ENCODE peak calls at places on chromosomes 4 and X, in nine cellular contexts. One of them, this sample, is unnamed.

GRCh38 chr4:74474345-74475099 is 29.6 kb downstream of the AREG start:
- DNase-seq in lower leg skin: no peak
- DNase-seq in AG10803: peak; percentile 21
- DNase-seq in cardiac muscle cell: peak; percentile 9
- DNase-seq in activated CD8-positive, alpha-beta T cell treated with anti-CD3 and anti-CD28 coated beads for 36 hours: no peak
- DNase-seq in endothelial cell: no peak
- DNase-seq in omental fat pad: no peak
- DNase-seq in coronary artery: no peak
- DNase-seq in kidney epithelial cell: no peak
- DNase-seq in this sample: peak; percentile 44

GRCh38 chr4:4267981-4268380 is 20.0 kb upstream of the TMEM128 start:
- DNase-seq in kidney epithelial cell: no peak
- DNase-seq in coronary artery: no peak
- DNase-seq in omental fat pad: no peak
- DNase-seq in endothelial cell: no peak
- DNase-seq in activated CD8-positive, alpha-beta T cell treated with anti-CD3 and anti-CD28 coated beads for 36 hours: no peak
- DNase-seq in cardiac muscle cell: peak; percentile 18
- DNase-seq in AG10803: no peak
- DNase-seq in lower leg skin: no peak
- DNase-seq in this sample: peak; percentile 65

GRCh38 chr4:176277162-176277904 is 8.3 kb upstream of the ASB5 start:
- DNase-seq in lower leg skin: no peak
- DNase-seq in omental fat pad: no peak
- DNase-seq in kidney epithelial cell: no peak
- DNase-seq in AG10803: peak; percentile 69
- DNase-seq in coronary artery: no peak
- DNase-seq in cardiac muscle cell: peak; percentile 74
- DNase-seq in endothelial cell: peak; percentile 62
- DNase-seq in activated CD8-positive, alpha-beta T cell treated with anti-CD3 and anti-CD28 coated beads for 36 hours: peak; percentile 44
- DNase-seq in this sample: peak; percentile 69

GRCh38 chr4:55181606-55182005 is 56.2 kb upstream of the KDR start:
- DNase-seq in AG10803: no peak
- DNase-seq in endothelial cell: no peak
- DNase-seq in coronary artery: no peak
- DNase-seq in omental fat pad: no peak
- DNase-seq in activated CD8-positive, alpha-beta T cell treated with anti-CD3 and anti-CD28 coated beads for 36 hours: no peak
- DNase-seq in lower leg skin: no peak
- DNase-seq in cardiac muscle cell: peak; percentile 82
- DNase-seq in kidney epithelial cell: no peak
- DNase-seq in this sample: no peak

GRCh38 chrX:15769300-15769954 is 20.9 kb upstream of the ZRSR2 start:
- DNase-seq in kidney epithelial cell: no peak
- DNase-seq in cardiac muscle cell: no peak
- DNase-seq in lower leg skin: no peak
- DNase-seq in endothelial cell: no peak
- DNase-seq in coronary artery: no peak
- DNase-seq in AG10803: peak; percentile 39
- DNase-seq in activated CD8-positive, alpha-beta T cell treated with anti-CD3 and anti-CD28 coated beads for 36 hours: no peak
- DNase-seq in omental fat pad: no peak
- DNase-seq in this sample: no peak

GRCh38 chr4:67366341-67366861 is 178.9 kb downstream of the CENPC start:
- DNase-seq in coronary artery: no peak
- DNase-seq in cardiac muscle cell: peak; percentile 11
- DNase-seq in omental fat pad: no peak
- DNase-seq in activated CD8-positive, alpha-beta T cell treated with anti-CD3 and anti-CD28 coated beads for 36 hours: no peak
- DNase-seq in kidney epithelial cell: no peak
- DNase-seq in endothelial cell: no peak
- DNase-seq in lower leg skin: no peak
- DNase-seq in AG10803: no peak
- DNase-seq in this sample: no peak

GRCh38 chr4:154927126-154927525 is 146.1 kb downstream of the RBM46 start:
- DNase-seq in activated CD8-positive, alpha-beta T cell treated with anti-CD3 and anti-CD28 coated beads for 36 hours: no peak
- DNase-seq in kidney epithelial cell: no peak
- DNase-seq in cardiac muscle cell: no peak
- DNase-seq in coronary artery: no peak
- DNase-seq in endothelial cell: no peak
- DNase-seq in AG10803: no peak
- DNase-seq in lower leg skin: no peak
- DNase-seq in omental fat pad: no peak
- DNase-seq in this sample: no peak

GRCh38 chrX:54695231-54695630 is 102.8 kb downstream of the ITIH6 start:
- DNase-seq in cardiac muscle cell: peak; percentile 28
- DNase-seq in AG10803: no peak
- DNase-seq in kidney epithelial cell: no peak
- DNase-seq in coronary artery: no peak
- DNase-seq in omental fat pad: no peak
- DNase-seq in activated CD8-positive, alpha-beta T cell treated with anti-CD3 and anti-CD28 coated beads for 36 hours: no peak
- DNase-seq in endothelial cell: no peak
- DNase-seq in lower leg skin: no peak
- DNase-seq in this sample: no peak

GRCh38 chr4:8050555-8051206 is 107.9 kb downstream of the ABLIM2 start:
- DNase-seq in cardiac muscle cell: peak; percentile 78
- DNase-seq in AG10803: no peak
- DNase-seq in lower leg skin: no peak
- DNase-seq in endothelial cell: no peak
- DNase-seq in omental fat pad: no peak
- DNase-seq in kidney epithelial cell: no peak
- DNase-seq in coronary artery: no peak
- DNase-seq in activated CD8-positive, alpha-beta T cell treated with anti-CD3 and anti-CD28 coated beads for 36 hours: no peak
- DNase-seq in this sample: peak; percentile 25

GRCh38 chrX:68978211-68978780 is 149.5 kb downstream of the EFNB1 start:
- DNase-seq in activated CD8-positive, alpha-beta T cell treated with anti-CD3 and anti-CD28 coated beads for 36 hours: no peak
- DNase-seq in omental fat pad: no peak
- DNase-seq in kidney epithelial cell: no peak
- DNase-seq in coronary artery: no peak
- DNase-seq in AG10803: peak; percentile 49
- DNase-seq in cardiac muscle cell: peak; percentile 83
- DNase-seq in lower leg skin: no peak
- DNase-seq in endothelial cell: no peak
- DNase-seq in this sample: no peak

GRCh38 chrX:14003876-14004425 is 25.7 kb downstream of the GEMIN8 start:
- DNase-seq in activated CD8-positive, alpha-beta T cell treated with anti-CD3 and anti-CD28 coated beads for 36 hours: no peak
- DNase-seq in coronary artery: no peak
- DNase-seq in kidney epithelial cell: no peak
- DNase-seq in endothelial cell: no peak
- DNase-seq in omental fat pad: no peak
- DNase-seq in cardiac muscle cell: no peak
- DNase-seq in AG10803: no peak
- DNase-seq in lower leg skin: no peak
- DNase-seq in this sample: no peak

GRCh38 chrX:19381326-19381725 is 37.6 kb downstream of the PDHA1 start:
- DNase-seq in AG10803: no peak
- DNase-seq in omental fat pad: no peak
- DNase-seq in endothelial cell: no peak
- DNase-seq in kidney epithelial cell: no peak
- DNase-seq in coronary artery: no peak
- DNase-seq in cardiac muscle cell: no peak
- DNase-seq in lower leg skin: peak; percentile 53
- DNase-seq in activated CD8-positive, alpha-beta T cell treated with anti-CD3 and anti-CD28 coated beads for 36 hours: no peak
- DNase-seq in this sample: no peak

GRCh38 chrX:19386679-19387078 is 43.0 kb downstream of the PDHA1 start:
- DNase-seq in AG10803: no peak
- DNase-seq in cardiac muscle cell: no peak
- DNase-seq in endothelial cell: no peak
- DNase-seq in coronary artery: no peak
- DNase-seq in kidney epithelial cell: no peak
- DNase-seq in lower leg skin: peak; percentile 66
- DNase-seq in activated CD8-positive, alpha-beta T cell treated with anti-CD3 and anti-CD28 coated beads for 36 hours: no peak
- DNase-seq in omental fat pad: no peak
- DNase-seq in this sample: no peak

GRCh38 chrX:19377799-19378198 is 34.1 kb downstream of the PDHA1 start:
- DNase-seq in AG10803: no peak
- DNase-seq in cardiac muscle cell: no peak
- DNase-seq in kidney epithelial cell: no peak
- DNase-seq in coronary artery: no peak
- DNase-seq in endothelial cell: no peak
- DNase-seq in activated CD8-positive, alpha-beta T cell treated with anti-CD3 and anti-CD28 coated beads for 36 hours: no peak
- DNase-seq in lower leg skin: peak; percentile 72
- DNase-seq in omental fat pad: no peak
- DNase-seq in this sample: no peak

GRCh38 chrX:19388064-19388679 is 44.4 kb downstream of the PDHA1 start:
- DNase-seq in omental fat pad: no peak
- DNase-seq in lower leg skin: peak; percentile 37
- DNase-seq in cardiac muscle cell: no peak
- DNase-seq in AG10803: no peak
- DNase-seq in activated CD8-positive, alpha-beta T cell treated with anti-CD3 and anti-CD28 coated beads for 36 hours: no peak
- DNase-seq in endothelial cell: no peak
- DNase-seq in coronary artery: no peak
- DNase-seq in kidney epithelial cell: no peak
- DNase-seq in this sample: no peak

DNA sequence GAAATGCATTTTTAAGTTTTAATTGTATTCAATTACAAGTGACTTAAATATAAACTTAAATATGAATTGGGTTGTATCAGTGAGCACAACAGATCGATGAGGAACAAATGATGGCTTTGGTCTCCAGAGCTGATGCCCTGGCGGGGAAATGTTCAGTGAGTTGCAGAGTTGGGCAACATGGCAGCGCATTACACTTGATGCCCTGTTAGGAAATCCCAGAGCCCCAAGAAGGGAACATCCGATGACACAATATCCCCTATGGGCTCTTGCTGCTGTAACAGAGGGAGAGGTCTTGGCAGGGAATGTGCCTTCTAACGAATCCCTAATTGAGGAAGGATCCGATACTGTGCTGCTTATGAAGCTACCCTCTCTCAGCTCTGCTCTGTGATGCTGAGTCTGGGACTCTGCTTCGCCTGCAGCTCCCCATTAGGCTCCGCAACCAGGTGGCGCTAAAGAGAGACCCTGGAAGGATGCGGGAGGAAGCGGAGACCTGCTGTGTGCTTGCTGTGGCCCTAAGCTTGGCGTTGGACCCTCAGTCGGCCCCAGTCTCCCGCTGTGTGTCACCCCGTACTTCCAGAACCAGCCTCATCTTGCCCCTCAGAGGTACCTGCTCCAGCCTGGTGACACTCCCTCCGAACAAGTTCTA is 38.9 kb downstream of the PDHA1 start:
- DNase-seq in lower leg skin: peak; percentile 76
- DNase-seq in coronary artery: no peak
- DNase-seq in cardiac muscle cell: peak; percentile 50
- DNase-seq in endothelial cell: peak; percentile 78
- DNase-seq in activated CD8-positive, alpha-beta T cell treated with anti-CD3 and anti-CD28 coated beads for 36 hours: peak; percentile 74
- DNase-seq in omental fat pad: no peak
- DNase-seq in AG10803: no peak
- DNase-seq in kidney epithelial cell: no peak
- DNase-seq in this sample: peak; percentile 66
- TF ChIP-seq CTCF in lower leg skin: no peak
- TF ChIP-seq CTCF in coronary artery: no peak
- TF ChIP-seq CTCF in cardiac muscle cell: peak; percentile 70
- TF ChIP-seq CTCF in endothelial cell: no peak
- TF ChIP-seq CTCF in activated CD8-positive, alpha-beta T cell treated with anti-CD3 and anti-CD28 coated beads for 36 hours: no peak
- TF ChIP-seq CTCF in omental fat pad: no peak
- TF ChIP-seq CTCF in AG10803: peak; percentile 58
- TF ChIP-seq CTCF in kidney epithelial cell: peak; percentile 73
- TF ChIP-seq CTCF in this sample: peak; percentile 48

GRCh38 chr4:121100093-121100775 is 27.9 kb upstream of the NDNF start:
- DNase-seq in kidney epithelial cell: no peak
- DNase-seq in endothelial cell: no peak
- DNase-seq in cardiac muscle cell: no peak
- DNase-seq in activated CD8-positive, alpha-beta T cell treated with anti-CD3 and anti-CD28 coated beads for 36 hours: no peak
- DNase-seq in omental fat pad: no peak
- DNase-seq in lower leg skin: no peak
- DNase-seq in AG10803: no peak
- DNase-seq in coronary artery: no peak
- DNase-seq in this sample: no peak

GRCh38 chr4:121091941-121092340 is 19.6 kb upstream of the NDNF start:
- DNase-seq in lower leg skin: no peak
- DNase-seq in coronary artery: no peak
- DNase-seq in kidney epithelial cell: no peak
- DNase-seq in endothelial cell: no peak
- DNase-seq in AG10803: no peak
- DNase-seq in omental fat pad: no peak
- DNase-seq in cardiac muscle cell: no peak
- DNase-seq in activated CD8-positive, alpha-beta T cell treated with anti-CD3 and anti-CD28 coated beads for 36 hours: peak; percentile 10
- DNase-seq in this sample: no peak

GRCh38 chr4:121096174-121096573 is 23.8 kb upstream of the NDNF start:
- DNase-seq in AG10803: no peak
- DNase-seq in coronary artery: no peak
- DNase-seq in cardiac muscle cell: no peak
- DNase-seq in omental fat pad: no peak
- DNase-seq in lower leg skin: no peak
- DNase-seq in activated CD8-positive, alpha-beta T cell treated with anti-CD3 and anti-CD28 coated beads for 36 hours: no peak
- DNase-seq in endothelial cell: no peak
- DNase-seq in kidney epithelial cell: no peak
- DNase-seq in this sample: no peak

GRCh38 chr4:121094297-121094966 is 22.1 kb upstream of the NDNF start:
- DNase-seq in AG10803: no peak
- DNase-seq in kidney epithelial cell: no peak
- DNase-seq in lower leg skin: no peak
- DNase-seq in activated CD8-positive, alpha-beta T cell treated with anti-CD3 and anti-CD28 coated beads for 36 hours: no peak
- DNase-seq in omental fat pad: no peak
- DNase-seq in endothelial cell: no peak
- DNase-seq in coronary artery: no peak
- DNase-seq in cardiac muscle cell: no peak
- DNase-seq in this sample: no peak

GRCh38 chr4:121096629-121097028 is 24.3 kb upstream of the NDNF start:
- DNase-seq in coronary artery: no peak
- DNase-seq in omental fat pad: no peak
- DNase-seq in lower leg skin: no peak
- DNase-seq in activated CD8-positive, alpha-beta T cell treated with anti-CD3 and anti-CD28 coated beads for 36 hours: no peak
- DNase-seq in cardiac muscle cell: peak; percentile 58
- DNase-seq in AG10803: peak; percentile 54
- DNase-seq in kidney epithelial cell: peak; percentile 7
- DNase-seq in endothelial cell: no peak
- DNase-seq in this sample: peak; percentile 36
- TF ChIP-seq CTCF in coronary artery: peak; percentile 28
- TF ChIP-seq CTCF in omental fat pad: no peak
- TF ChIP-seq CTCF in lower leg skin: no peak
- TF ChIP-seq CTCF in activated CD8-positive, alpha-beta T cell treated with anti-CD3 and anti-CD28 coated beads for 36 hours: no peak
- TF ChIP-seq CTCF in cardiac muscle cell: peak; percentile 49
- TF ChIP-seq CTCF in AG10803: peak; percentile 73
- TF ChIP-seq CTCF in kidney epithelial cell: peak; percentile 31
- TF ChIP-seq CTCF in endothelial cell: peak; percentile 68
- TF ChIP-seq CTCF in this sample: peak; percentile 34

GRCh38 chr4:48943387-48943786 is 36.8 kb upstream of the OCIAD2 start:
- DNase-seq in cardiac muscle cell: no peak
- DNase-seq in lower leg skin: no peak
- DNase-seq in AG10803: no peak
- DNase-seq in coronary artery: no peak
- DNase-seq in endothelial cell: no peak
- DNase-seq in kidney epithelial cell: no peak
- DNase-seq in activated CD8-positive, alpha-beta T cell treated with anti-CD3 and anti-CD28 coated beads for 36 hours: peak; percentile 18
- DNase-seq in omental fat pad: no peak
- DNase-seq in this sample: peak; percentile 52
- TF ChIP-seq CTCF in cardiac muscle cell: no peak
- TF ChIP-seq CTCF in lower leg skin: no peak
- TF ChIP-seq CTCF in AG10803: no peak
- TF ChIP-seq CTCF in coronary artery: no peak
- TF ChIP-seq CTCF in endothelial cell: no peak
- TF ChIP-seq CTCF in kidney epithelial cell: peak; percentile 52
- TF ChIP-seq CTCF in activated CD8-positive, alpha-beta T cell treated with anti-CD3 and anti-CD28 coated beads for 36 hours: no peak
- TF ChIP-seq CTCF in omental fat pad: no peak
- TF ChIP-seq CTCF in this sample: peak; percentile 40

DNA sequence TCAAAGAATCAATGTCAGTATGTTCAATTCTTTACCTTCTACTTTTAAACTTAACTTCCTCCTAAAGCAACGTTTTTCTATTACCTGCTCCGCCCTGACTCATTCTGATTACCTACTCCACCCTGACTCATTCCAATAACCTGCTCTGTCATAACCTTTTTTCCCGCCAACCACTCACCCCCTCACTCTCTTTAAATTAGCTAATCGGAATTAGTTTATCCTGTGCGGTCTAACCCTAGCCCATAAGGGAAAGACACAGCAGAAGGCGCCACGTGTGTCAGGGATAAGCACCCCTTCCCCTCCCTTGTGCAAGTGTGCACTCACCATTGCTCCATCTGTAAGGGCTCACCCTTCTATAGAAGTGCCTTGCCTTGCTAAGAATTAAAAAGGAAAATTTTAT is 64.4 kb downstream of the EIF4E start:
- DNase-seq in cardiac muscle cell: no peak
- DNase-seq in AG10803: no peak
- DNase-seq in endothelial cell: no peak
- DNase-seq in lower leg skin: no peak
- DNase-seq in kidney epithelial cell: no peak
- DNase-seq in activated CD8-positive, alpha-beta T cell treated with anti-CD3 and anti-CD28 coated beads for 36 hours: peak; percentile 39
- DNase-seq in omental fat pad: no peak
- DNase-seq in coronary artery: no peak
- DNase-seq in this sample: peak; percentile 33
- TF ChIP-seq CTCF in cardiac muscle cell: no peak
- TF ChIP-seq CTCF in AG10803: no peak
- TF ChIP-seq CTCF in endothelial cell: no peak
- TF ChIP-seq CTCF in lower leg skin: no peak
- TF ChIP-seq CTCF in kidney epithelial cell: no peak
- TF ChIP-seq CTCF in activated CD8-positive, alpha-beta T cell treated with anti-CD3 and anti-CD28 coated beads for 36 hours: no peak
- TF ChIP-seq CTCF in omental fat pad: no peak
- TF ChIP-seq CTCF in coronary artery: no peak
- TF ChIP-seq CTCF in this sample: no peak

This sample was measured in MCF 10A.